ENCODE peak calls at places on chromosome 9, in six cellular contexts. X is sigmoid colon, K is spleen, S is transverse colon, I is endothelial cell of umbilical vein, V is HCT116. R is an unnamed sample.
A peak's percentile ranks its signal among the peaks of the same experiment; 100 is the strongest.

GRCh38 chr9:17322882-17323864 is 188.3 kb downstream of the CNTLN start:
- DNase-seq in X (no peak), K (no peak), S (no peak), I (no peak), V (no peak), R (no peak)

GRCh38 chr9:133702798-133703570 is 35.2 kb downstream of the SARDH start:
- DNase-seq in X (peak; percentile 56), K (peak; percentile 79), S (no peak), I (no peak), V (no peak), R (no peak)

GRCh38 chr9:95989304-95989703 is 113.8 kb downstream of the ERCC6L2 start:
- DNase-seq in X (no peak), K (no peak), S (no peak), I (no peak), V (no peak), R (no peak)

GRCh38 chr9:119333507-119334229 is 35.6 kb downstream of the BRINP1 start:
- DNase-seq in X (no peak), K (no peak), S (no peak), I (no peak), V (no peak), R (no peak)

GRCh38 chr9:37914154-37914551 is 10.2 kb upstream of the SLC25A51 start:
- DNase-seq in X (no peak), K (peak; percentile 77), S (no peak), I (no peak), V (no peak), R (no peak)

GRCh38 chr9:99419099-99419498 is 197.0 kb downstream of the SEC61B start:
- DNase-seq in X (no peak), K (no peak), S (no peak), I (no peak), V (no peak), R (no peak)

GRCh38 chr9:116646661-116647514 is 40.2 kb upstream of the TRIM32 start:
- DNase-seq in X (no peak), K (no peak), S (no peak), I (peak; percentile 35), V (peak; percentile 24), R (no peak)

GRCh38 chr9:30574355-30575151 is 1809.9 kb upstream of the ACO1 start:
- DNase-seq in X (no peak), K (peak; percentile 62), S (no peak), I (no peak), V (no peak), R (no peak)

GRCh38 chr9:92424340-92424739 is at the start of gene OMD:
- DNase-seq in X (no peak), K (no peak), S (no peak), I (no peak), V (no peak), R (no peak)

GRCh38 chr9:91784673-91785402 is 165.2 kb downstream of the ROR2 start:
- DNase-seq in X (peak; percentile 38), K (no peak), S (no peak), I (no peak), V (no peak), R (no peak)

GRCh38 chr9:37466037-37466709 is 923 bp upstream of the ZBTB5 start:
- DNase-seq in X (peak; percentile 94), K (peak; percentile 92), S (peak; percentile 82), I (peak; percentile 67), V (peak; percentile 43), R (peak; percentile 44)

GRCh38 chr9:137136261-137136925 is 2.6 kb upstream of the GRIN1 start:
- DNase-seq in X (no peak), K (no peak), S (peak; percentile 41), I (no peak), V (no peak), R (no peak)

GRCh38 chr9:88767504-88767790 is 223.8 kb upstream of the S1PR3 start:
- DNase-seq in X (no peak), K (no peak), S (no peak), I (no peak), V (no peak), R (no peak)

GRCh38 chr9:14158911-14159310 is 155.0 kb downstream of the NFIB start:
- DNase-seq in X (no peak), K (no peak), S (no peak), I (peak; percentile 54), V (no peak), R (no peak)

GRCh38 chr9:17531642-17532254 is 47.1 kb upstream of the SH3GL2 start:
- DNase-seq in X (no peak), K (no peak), S (peak; percentile 25), I (peak; percentile 53), V (peak; percentile 10), R (no peak)

GRCh38 chr9:21549251-21549765 is 67.2 kb upstream of the IFNE start:
- DNase-seq in X (no peak), K (no peak), S (peak; percentile 19), I (peak; percentile 100), V (no peak), R (no peak)

DNA sequence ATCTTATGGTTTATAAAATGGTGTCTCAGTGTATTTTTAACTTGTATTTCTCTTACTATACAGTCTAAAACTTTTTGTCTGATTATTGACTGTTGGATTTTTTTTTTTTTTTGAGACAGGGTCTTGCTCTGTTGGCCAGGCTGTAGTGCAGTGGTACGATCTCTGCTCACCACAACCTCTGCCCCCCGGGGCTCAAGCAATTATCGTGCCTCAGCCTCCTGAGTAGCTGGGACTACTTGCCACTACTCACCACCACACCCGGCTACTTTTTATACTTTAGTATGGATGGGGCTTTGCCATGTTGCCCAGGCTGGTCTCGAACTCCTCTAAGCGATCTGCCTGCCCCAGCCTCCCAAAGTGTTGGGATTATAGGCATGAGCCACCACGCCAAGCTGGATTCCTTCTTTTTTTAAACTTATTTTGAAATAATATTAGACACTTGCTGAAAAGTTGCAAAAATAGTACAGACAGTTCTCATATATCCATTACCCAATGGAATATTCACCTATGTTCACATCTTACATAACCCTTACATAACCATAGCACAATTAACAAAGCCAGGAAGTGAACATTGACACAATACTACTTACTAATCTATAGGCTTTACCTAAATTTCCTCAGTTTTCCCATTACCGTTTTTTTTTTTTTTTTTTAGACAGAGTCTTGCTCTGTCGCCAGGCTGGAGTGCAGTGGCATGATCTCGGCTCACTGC is 47.2 kb downstream of the STOM start:
- DNase-seq in X (peak; percentile 69), K (no peak), S (no peak), I (no peak), V (no peak), R (no peak)
- TF ChIP-seq CTCF in X (no peak), K (no peak), S (no peak), I (no peak), V (no peak), R (no peak)

DNA sequence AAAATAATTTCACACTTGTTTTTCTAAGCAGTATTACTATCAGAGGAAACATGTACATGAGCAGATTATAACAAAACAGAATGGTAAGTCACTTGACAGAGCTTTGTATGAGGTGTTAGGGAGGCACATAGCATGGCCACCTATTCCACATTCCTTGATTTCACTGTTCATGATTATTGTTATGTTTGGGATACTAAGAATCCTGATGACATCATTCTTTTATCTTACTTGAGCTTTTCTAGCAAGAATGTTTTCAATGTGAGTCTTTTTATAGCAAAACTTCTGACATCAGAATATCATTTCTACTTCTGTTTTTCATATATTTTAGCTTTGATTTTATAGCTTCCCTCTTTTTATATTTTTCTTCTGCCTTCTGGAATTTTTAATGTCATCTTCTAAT is 208.2 kb downstream of the DMRTA1 start:
- DNase-seq in X (no peak), K (no peak), S (no peak), I (no peak), V (no peak), R (no peak)
- TF ChIP-seq POLR2A in X (no peak), K (no peak), S (no peak), I (no peak), V (no peak), R (no peak)

DNA sequence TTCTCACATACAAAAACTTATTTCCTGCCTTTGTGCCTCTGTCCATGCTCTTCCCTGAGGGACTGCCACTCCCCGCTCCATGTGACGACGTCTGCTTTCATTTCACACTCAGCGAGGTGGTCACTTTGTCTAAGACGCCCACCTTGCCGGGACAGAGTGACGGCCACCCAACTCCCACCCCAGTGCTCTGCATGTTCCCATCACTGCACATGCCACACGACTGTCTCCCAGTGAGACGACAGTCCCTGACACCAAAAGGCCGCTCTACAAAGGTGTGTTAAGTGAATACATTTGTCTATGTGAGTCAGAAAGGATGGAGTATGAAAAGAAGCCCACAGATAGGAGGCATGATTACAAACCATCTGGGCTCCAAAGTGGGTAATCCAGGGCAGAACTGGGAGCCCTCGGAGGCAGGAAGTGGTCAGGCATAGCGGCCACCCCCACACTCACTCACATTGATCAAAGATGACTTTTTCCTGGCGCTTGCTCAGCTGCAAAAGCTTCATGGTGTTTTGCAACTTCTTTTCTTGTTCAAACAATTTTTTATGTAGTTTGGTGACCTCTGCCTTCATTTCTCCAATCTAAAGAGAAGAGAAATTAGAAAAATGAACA is 185.8 kb downstream of the CDK5RAP2 start:
- DNase-seq in X (peak; percentile 36), K (no peak), S (no peak), I (no peak), V (no peak), R (no peak)
- H3K4me1 ChIP-seq in X (no peaks in the 10 kb centered on the region), K (no peaks in the 10 kb centered on the region), S (no peaks in the 10 kb centered on the region), I (no peaks in the 10 kb centered on the region), V (no peaks in the 10 kb centered on the region), R (no peaks in the 10 kb centered on the region)

DNA sequence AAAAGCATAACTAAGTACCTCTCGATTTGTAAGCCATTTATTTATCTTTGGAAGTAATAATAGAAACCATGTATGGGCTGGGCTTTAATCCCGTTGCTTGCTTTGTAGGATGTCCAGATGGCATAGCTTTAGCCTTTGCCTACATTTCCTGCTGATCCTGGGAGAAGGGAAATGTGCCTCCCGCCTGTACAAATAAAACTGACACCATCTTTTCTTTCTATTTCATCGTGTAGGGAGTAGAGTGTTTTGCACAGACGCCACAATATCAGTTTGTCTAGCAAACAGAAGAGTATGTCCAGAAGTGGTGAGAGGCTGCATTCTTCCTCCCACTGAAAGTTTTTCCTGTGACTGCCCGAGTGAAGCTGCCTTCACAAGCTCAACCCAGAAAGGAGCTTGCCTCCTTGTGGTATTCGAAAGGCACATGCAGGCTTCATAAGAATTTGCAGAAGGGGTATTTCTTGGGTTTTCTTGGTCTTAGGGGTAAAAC is 24.7 kb upstream of the TJP2 start:
- DNase-seq in X (no peak), K (no peak), S (no peak), I (peak; percentile 96), V (no peak), R (no peak)
- TF ChIP-seq CTCF in X (no peak), K (no peak), S (no peak), I (peak; percentile 49), V (no peak), R (no peak)

GRCh38 chr9:131590907-131591844 is 45.9 kb downstream of the PRRT1B start:
- DNase-seq in X (peak; percentile 87), K (peak; percentile 97), S (peak; percentile 85), I (peak; percentile 73), V (peak; percentile 33), R (peak; percentile 84)
- TF ChIP-seq POLR2A in X (no peak), K (no peak), S (no peak), I (no peak), V (no peak), R (no peak)

DNA sequence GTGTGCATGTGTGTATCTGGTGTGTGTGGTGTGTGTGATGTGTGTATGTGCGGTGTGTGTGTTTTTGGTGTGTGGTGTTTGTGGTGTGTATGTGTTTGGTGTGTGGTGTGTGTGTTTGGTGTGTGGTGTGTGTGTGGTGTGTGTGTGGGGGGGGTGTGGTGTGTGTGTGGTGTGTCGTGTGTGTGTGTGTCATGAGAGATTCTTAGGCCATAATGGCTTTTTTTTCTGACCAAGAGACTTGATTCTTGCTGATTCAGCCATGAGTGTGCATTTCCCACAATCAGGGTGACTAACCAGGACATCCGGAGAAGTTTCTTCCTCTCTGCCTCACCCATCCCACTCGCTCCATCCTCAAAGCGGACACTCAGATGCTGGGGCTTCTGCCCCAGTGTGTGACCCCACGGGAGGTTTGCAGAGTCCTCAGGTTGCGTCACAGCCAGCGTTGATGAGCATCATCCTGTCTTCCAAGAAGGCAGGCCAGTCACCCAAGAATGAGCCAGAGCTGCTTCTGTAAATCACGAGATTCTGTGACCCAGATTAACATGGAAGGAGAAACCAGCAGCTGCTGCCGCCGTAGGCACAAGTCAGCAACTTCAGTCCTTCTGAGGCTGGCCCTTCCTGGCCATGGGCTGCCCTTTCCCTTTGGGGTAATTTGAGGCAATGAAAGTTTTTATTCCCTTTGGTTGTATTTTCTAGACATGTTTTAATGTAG is 12.5 kb upstream of the CTSL start:
- DNase-seq in X (peak; percentile 98), K (no peak), S (peak; percentile 73), I (peak; percentile 88), V (peak; percentile 76), R (peak; percentile 85)
- H3K4me1 ChIP-seq in X (peaks cover 13% of the 10 kb centered on the region), K (peaks cover 13% of the 10 kb centered on the region), S (peaks cover 11% of the 10 kb centered on the region), I (peaks cover 29% of the 10 kb centered on the region), V (peaks cover 2% of the 10 kb centered on the region), R (no peaks in the 10 kb centered on the region)

R was measured in Peyer's patch.